ENCODE peak calls at places on chromosomes 7 and 10, in seven cellular contexts. N, G, I, L, P, W and X are unnamed samples.

GRCh38 chr7:139016931-139017511 is 18.8 kb downstream of the ZC3HAV1L start:
- DNase-seq in N (peak; percentile 78), G (peak; percentile 44), I (peak; percentile 75), L (peak; percentile 54), P (peak; percentile 58), W (peak; percentile 80), X (no peak)

GRCh38 chr10:60578217-60578616 is 188.5 kb upstream of the ANK3 start:
- DNase-seq in N (no peak), G (peak; percentile 31), I (no peak), L (no peak), P (no peak), W (no peak), X (no peak)

GRCh38 chr7:12423355-12423994 is 19.8 kb upstream of the VWDE start:
- DNase-seq in N (peak; percentile 11), G (peak; percentile 70), I (peak; percentile 58), L (no peak), P (no peak), W (peak; percentile 71), X (no peak)

GRCh38 chr10:63919576-63920279 is 398.5 kb downstream of the REEP3 start:
- DNase-seq in N (no peak), G (no peak), I (no peak), L (no peak), P (no peak), W (no peak), X (no peak)

GRCh38 chr7:127514499-127514898 is 70.9 kb downstream of the GCC1 start:
- DNase-seq in N (peak; percentile 42), G (peak; percentile 26), I (peak; percentile 39), L (peak; percentile 29), P (no peak), W (peak; percentile 54), X (no peak)

GRCh38 chr10:101008823-101009423 is 9.3 kb downstream of the LZTS2 start:
- DNase-seq in N (no peak), G (no peak), I (no peak), L (no peak), P (no peak), W (no peak), X (no peak)

GRCh38 chr10:48506147-48506917 is 98.5 kb downstream of the ARHGAP22 start:
- DNase-seq in N (peak; percentile 68), G (no peak), I (peak; percentile 56), L (peak; percentile 68), P (peak; percentile 18), W (peak; percentile 30), X (no peak)

GRCh38 chr7:42125321-42125720 is 111.7 kb downstream of the GLI3 start:
- DNase-seq in N (peak; percentile 34), G (no peak), I (no peak), L (no peak), P (no peak), W (no peak), X (no peak)

GRCh38 chr7:138127996-138128395 is 51.7 kb downstream of the AKR1D1 start:
- DNase-seq in N (no peak), G (no peak), I (no peak), L (no peak), P (no peak), W (no peak), X (no peak)

GRCh38 chr10:35613597-35614226 is 8.6 kb downstream of the GJD4 start:
- DNase-seq in N (no peak), G (no peak), I (peak; percentile 55), L (no peak), P (no peak), W (peak; percentile 67), X (no peak)

GRCh38 chr7:5892498-5892897 is 6.0 kb upstream of the CCZ1 start:
- DNase-seq in N (no peak), G (no peak), I (no peak), L (no peak), P (no peak), W (no peak), X (no peak)

GRCh38 chr10:35133586-35133985 is 6.9 kb downstream of the CREM start:
- DNase-seq in N (no peak), G (no peak), I (no peak), L (no peak), P (no peak), W (no peak), X (no peak)

GRCh38 chr7:608954-609711 is 89.5 kb upstream of the PDGFA start:
- DNase-seq in N (no peak), G (no peak), I (no peak), L (no peak), P (no peak), W (no peak), X (no peak)

GRCh38 chr10:8159628-8160165 is 105.2 kb downstream of the GATA3 start:
- DNase-seq in N (no peak), G (peak; percentile 52), I (no peak), L (no peak), P (no peak), W (no peak), X (peak; percentile 44)

GRCh38 chr7:128017880-128018845 is 13.1 kb downstream of the LRRC4 start:
- DNase-seq in N (no peak), G (peak; percentile 68), I (peak; percentile 51), L (no peak), P (no peak), W (peak; percentile 14), X (no peak)

GRCh38 chr7:30556854-30557644 is 37.6 kb upstream of the GARS1 start:
- DNase-seq in N (peak; percentile 78), G (peak; percentile 61), I (peak; percentile 25), L (no peak), P (no peak), W (no peak), X (no peak)

GRCh38 chr7:138324905-138325304 is 135.2 kb upstream of the TRIM24 start:
- DNase-seq in N (no peak), G (no peak), I (no peak), L (no peak), P (no peak), W (no peak), X (no peak)

GRCh38 chr7:72316148-72316547 is 96.0 kb downstream of the CALN1 start:
- DNase-seq in N (no peak), G (no peak), I (no peak), L (no peak), P (no peak), W (no peak), X (no peak)

GRCh38 chr10:14360515-14360914 is 29.8 kb upstream of the FRMD4A start:
- DNase-seq in N (no peak), G (no peak), I (no peak), L (no peak), P (no peak), W (no peak), X (no peak)
- H3K9ac ChIP-seq in N (no peak overlapping the region), G (no peak overlapping the region), I (no peak overlapping the region), L (no peak overlapping the region), P (no peak overlapping the region), W (no peak overlapping the region), X (no peak overlapping the region)

DNA sequence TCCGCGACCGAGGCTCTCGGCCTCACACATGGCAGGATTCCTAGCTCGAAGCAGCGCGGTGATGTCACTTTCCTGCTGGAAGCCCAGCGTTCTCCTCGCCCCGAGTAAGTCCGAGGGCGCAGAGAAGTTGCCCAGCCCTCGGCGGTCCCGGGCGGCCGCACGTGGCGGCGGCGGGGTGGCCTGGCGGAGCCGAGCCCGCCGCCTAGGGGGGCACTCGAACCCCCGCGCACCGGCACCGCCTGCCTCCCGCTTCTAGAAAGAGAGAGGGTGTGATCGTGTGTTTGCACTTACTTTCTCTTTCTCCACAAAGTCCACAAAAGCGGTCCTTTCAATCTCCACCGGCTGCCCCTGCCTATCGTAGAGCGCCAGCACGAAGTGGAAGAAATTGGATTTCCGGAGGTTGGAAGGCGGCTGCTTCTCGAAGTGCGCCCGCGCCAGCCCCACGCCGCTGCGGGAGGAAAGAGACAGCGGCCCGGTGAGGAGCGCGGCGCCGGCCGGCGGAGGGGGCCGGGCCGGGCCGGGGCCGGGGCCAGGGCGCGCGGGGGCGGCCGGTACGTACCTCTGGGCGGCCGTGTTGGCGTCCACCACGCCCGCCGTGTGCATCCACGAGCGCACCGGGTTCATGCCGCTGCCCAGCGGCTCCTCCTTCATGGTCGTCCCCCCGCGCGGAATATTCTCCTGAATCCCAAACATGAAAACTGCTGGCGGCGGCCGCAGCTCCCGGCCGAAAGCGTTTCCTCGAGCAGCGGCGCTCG is 821 bp downstream of the EBF3 start:
- DNase-seq in N (peak; percentile 86), G (peak; percentile 11), I (peak; percentile 40), L (no peak), P (no peak), W (peak; percentile 77), X (no peak)
- H3K27ac ChIP-seq in N (no peak overlapping the region), G (no peak overlapping the region), I (peak overlapping the region; percentile 12), L (no peak overlapping the region), P (no peak overlapping the region), W (no peak overlapping the region), X (no peak overlapping the region)

DNA sequence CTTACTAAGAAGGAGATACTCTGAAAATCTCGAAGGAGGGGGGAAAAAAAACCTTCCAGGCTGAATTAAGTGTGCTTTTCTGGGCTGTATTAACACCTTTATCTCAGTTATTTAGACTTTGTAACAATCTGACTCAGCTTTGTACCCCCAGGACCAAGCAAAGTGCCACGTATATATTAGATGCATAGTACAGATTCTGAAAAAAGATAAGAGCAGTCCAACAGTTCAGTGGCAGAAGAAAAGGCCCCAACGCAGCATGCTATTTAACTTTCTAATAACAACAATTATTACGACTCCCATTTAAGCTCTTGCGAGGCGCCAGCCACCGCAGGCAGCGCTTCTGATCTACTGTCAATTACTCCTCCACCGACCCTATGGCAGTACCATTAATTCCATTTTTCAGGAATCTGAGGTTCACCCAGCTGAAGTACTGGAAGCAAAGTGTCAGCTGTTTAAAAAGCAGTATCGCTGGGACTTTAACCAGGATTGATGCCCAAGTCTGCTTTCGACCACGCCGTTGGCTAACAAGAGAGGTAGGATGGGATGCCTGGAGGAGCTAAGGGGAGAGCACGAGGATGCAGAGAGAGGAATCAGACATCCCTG is 660 bp downstream of the LIPA start:
- DNase-seq in N (no peak), G (no peak), I (no peak), L (no peak), P (no peak), W (peak; percentile 27), X (no peak)
- H3K9ac ChIP-seq in N (peak overlapping the region; percentile 61), G (peak overlapping the region; percentile 77), I (peak overlapping the region; percentile 32), L (peak overlapping the region; percentile 60), P (peak overlapping the region; percentile 62), W (peak overlapping the region; percentile 75), X (peak overlapping the region; percentile 68)

DNA sequence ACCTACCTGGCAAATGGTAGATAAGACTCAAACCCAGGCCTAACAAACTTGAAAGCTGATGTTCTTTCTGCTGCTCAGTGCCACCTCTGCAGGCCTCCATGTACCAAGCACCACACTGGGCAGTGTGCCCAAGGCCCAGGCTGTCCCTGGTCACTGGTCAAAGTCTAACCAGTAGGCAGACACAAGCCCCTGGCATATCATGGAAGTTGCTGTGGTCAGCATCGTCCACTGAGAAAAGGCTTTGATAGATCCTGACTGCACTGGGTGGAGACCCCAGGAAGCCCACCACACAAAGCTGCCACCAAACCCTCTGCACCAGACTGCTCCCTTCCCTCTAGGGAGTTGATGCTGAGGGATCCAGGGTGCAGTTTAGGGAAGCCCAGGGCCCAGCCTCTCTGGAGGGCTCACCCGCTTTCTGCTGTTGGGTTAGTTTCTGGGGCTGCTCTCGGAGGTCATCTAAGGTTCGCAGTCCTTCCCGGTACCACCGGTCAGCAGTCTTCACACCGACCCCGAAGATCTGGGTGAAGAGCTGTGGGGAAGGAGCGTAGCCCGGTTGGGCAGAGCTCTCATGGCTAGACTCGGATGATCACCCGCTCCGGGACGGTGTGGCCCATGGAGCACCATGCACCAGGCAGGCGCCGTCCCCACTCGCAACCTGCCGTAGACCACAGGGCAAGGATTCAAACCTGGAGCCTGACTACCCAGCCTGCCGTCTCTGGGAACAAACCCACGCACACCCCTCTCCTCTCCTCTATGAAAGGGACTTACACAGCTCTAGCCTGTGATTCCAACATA is 6.0 kb downstream of the POLM start:
- DNase-seq in N (no peak), G (no peak), I (no peak), L (no peak), P (no peak), W (no peak), X (no peak)
- H3K27ac ChIP-seq in N (no peak overlapping the region), G (no peak overlapping the region), I (no peak overlapping the region), L (no peak overlapping the region), P (no peak overlapping the region), W (no peak overlapping the region), X (no peak overlapping the region)